ENCODE peak calls at places on chromosomes 13 and 19, in seven cellular contexts. One of them, this sample, is unnamed.

GRCh38 chr19:2494447-2495129 is 18.7 kb downstream of the GADD45B start:
- DNase-seq in HCT116: no peak
- DNase-seq in adrenal gland: peak; percentile 84
- DNase-seq in transverse colon: peak; percentile 82
- DNase-seq in lower leg skin: peak; percentile 54
- DNase-seq in stomach: peak; percentile 80
- DNase-seq in body of pancreas: peak; percentile 80
- DNase-seq in this sample: peak; percentile 82

GRCh38 chr13:31053098-31053497 is 108.6 kb downstream of the HSPH1 start:
- DNase-seq in stomach: no peak
- DNase-seq in lower leg skin: no peak
- DNase-seq in transverse colon: no peak
- DNase-seq in HCT116: no peak
- DNase-seq in body of pancreas: no peak
- DNase-seq in adrenal gland: peak; percentile 90
- DNase-seq in this sample: no peak

GRCh38 chr19:58325623-58326022 is 1.2 kb upstream of the ZSCAN22 start:
- DNase-seq in transverse colon: no peak
- DNase-seq in lower leg skin: no peak
- DNase-seq in adrenal gland: no peak
- DNase-seq in stomach: no peak
- DNase-seq in body of pancreas: no peak
- DNase-seq in HCT116: no peak
- DNase-seq in this sample: no peak

GRCh38 chr19:31338069-31338767 is 11.0 kb downstream of the TSHZ3 start:
- DNase-seq in transverse colon: peak; percentile 47
- DNase-seq in body of pancreas: no peak
- DNase-seq in adrenal gland: peak; percentile 52
- DNase-seq in lower leg skin: no peak
- DNase-seq in stomach: no peak
- DNase-seq in HCT116: no peak
- DNase-seq in this sample: peak; percentile 80

GRCh38 chr19:4606921-4607678 is 32.2 kb upstream of the TNFAIP8L1 start:
- DNase-seq in HCT116: no peak
- DNase-seq in stomach: no peak
- DNase-seq in body of pancreas: peak; percentile 64
- DNase-seq in transverse colon: no peak
- DNase-seq in lower leg skin: no peak
- DNase-seq in adrenal gland: peak; percentile 73
- DNase-seq in this sample: peak; percentile 33

GRCh38 chr19:11349171-11349570 is 2.9 kb downstream of the CCDC159 start:
- DNase-seq in transverse colon: no peak
- DNase-seq in stomach: no peak
- DNase-seq in adrenal gland: no peak
- DNase-seq in HCT116: no peak
- DNase-seq in lower leg skin: no peak
- DNase-seq in body of pancreas: no peak
- DNase-seq in this sample: no peak

GRCh38 chr13:87331178-87331577 is 340.0 kb upstream of the SLITRK5 start:
- DNase-seq in transverse colon: no peak
- DNase-seq in body of pancreas: no peak
- DNase-seq in lower leg skin: peak; percentile 51
- DNase-seq in stomach: no peak
- DNase-seq in adrenal gland: peak; percentile 88
- DNase-seq in HCT116: no peak
- DNase-seq in this sample: no peak

GRCh38 chr19:7394728-7395359 is 46.1 kb downstream of the ARHGEF18 start:
- DNase-seq in lower leg skin: peak; percentile 81
- DNase-seq in body of pancreas: peak; percentile 92
- DNase-seq in adrenal gland: peak; percentile 91
- DNase-seq in HCT116: peak; percentile 69
- DNase-seq in transverse colon: peak; percentile 95
- DNase-seq in stomach: peak; percentile 94
- DNase-seq in this sample: peak; percentile 96

GRCh38 chr19:13212759-13213330 is 62.6 kb downstream of the IER2 start:
- DNase-seq in transverse colon: peak; percentile 80
- DNase-seq in adrenal gland: peak; percentile 61
- DNase-seq in stomach: peak; percentile 75
- DNase-seq in HCT116: peak; percentile 56
- DNase-seq in body of pancreas: peak; percentile 50
- DNase-seq in lower leg skin: peak; percentile 28
- DNase-seq in this sample: peak; percentile 43

GRCh38 chr19:13872339-13872694 is 4.6 kb upstream of the NANOS3 start:
- DNase-seq in transverse colon: no peak
- DNase-seq in adrenal gland: no peak
- DNase-seq in lower leg skin: no peak
- DNase-seq in stomach: no peak
- DNase-seq in body of pancreas: no peak
- DNase-seq in HCT116: no peak
- DNase-seq in this sample: no peak

GRCh38 chr13:70844391-70845108 is 736.3 kb upstream of the KLHL1 start:
- DNase-seq in transverse colon: peak; percentile 62
- DNase-seq in stomach: peak; percentile 48
- DNase-seq in adrenal gland: no peak
- DNase-seq in body of pancreas: no peak
- DNase-seq in HCT116: no peak
- DNase-seq in lower leg skin: no peak
- DNase-seq in this sample: no peak

GRCh38 chr13:70841240-70842061 is 733.2 kb upstream of the KLHL1 start:
- DNase-seq in body of pancreas: no peak
- DNase-seq in HCT116: no peak
- DNase-seq in adrenal gland: no peak
- DNase-seq in lower leg skin: no peak
- DNase-seq in stomach: no peak
- DNase-seq in transverse colon: no peak
- DNase-seq in this sample: no peak

GRCh38 chr13:70842062-70842644 is 733.9 kb upstream of the KLHL1 start:
- DNase-seq in stomach: no peak
- DNase-seq in HCT116: no peak
- DNase-seq in adrenal gland: no peak
- DNase-seq in transverse colon: no peak
- DNase-seq in lower leg skin: no peak
- DNase-seq in body of pancreas: no peak
- DNase-seq in this sample: no peak
- TF ChIP-seq CTCF in stomach: no peak
- TF ChIP-seq CTCF in HCT116: peak; percentile 18
- TF ChIP-seq CTCF in adrenal gland: no peak
- TF ChIP-seq CTCF in transverse colon: no peak
- TF ChIP-seq CTCF in lower leg skin: no peak
- TF ChIP-seq CTCF in body of pancreas: no peak
- TF ChIP-seq CTCF in this sample: no peak

DNA sequence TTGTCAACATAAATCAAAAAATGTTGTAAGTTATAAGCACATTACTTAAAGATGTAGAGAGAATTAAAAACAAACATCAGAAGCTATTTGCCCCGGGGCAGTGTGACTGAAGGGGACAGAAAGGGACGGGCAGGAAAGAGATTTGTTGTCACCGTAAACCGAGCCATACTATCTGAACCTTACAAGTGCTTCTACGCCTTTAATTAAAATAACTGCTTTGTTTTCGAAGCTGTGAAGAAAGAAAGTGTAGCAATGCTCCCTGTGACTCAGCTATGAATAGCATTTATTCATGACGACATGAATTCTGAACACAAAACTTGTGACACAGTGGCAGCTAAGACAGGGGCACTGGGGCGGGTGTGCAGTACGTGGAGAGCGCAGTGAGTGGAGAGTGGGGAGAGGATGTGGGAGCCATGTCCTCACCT is 30.0 kb downstream of the ZNF787 start:
- DNase-seq in lower leg skin: no peak
- DNase-seq in adrenal gland: peak; percentile 45
- DNase-seq in HCT116: no peak
- DNase-seq in body of pancreas: no peak
- DNase-seq in transverse colon: no peak
- DNase-seq in stomach: no peak
- DNase-seq in this sample: no peak
- TF ChIP-seq POLR2A in lower leg skin: no peak
- TF ChIP-seq POLR2A in adrenal gland: no peak
- TF ChIP-seq POLR2A in HCT116: no peak
- TF ChIP-seq POLR2A in body of pancreas: no peak
- TF ChIP-seq POLR2A in transverse colon: no peak
- TF ChIP-seq POLR2A in stomach: no peak
- TF ChIP-seq POLR2A in this sample: no peak

GRCh38 chr13:93502987-93503386 is 276.4 kb downstream of the GPC6 start:
- DNase-seq in stomach: no peak
- DNase-seq in lower leg skin: no peak
- DNase-seq in HCT116: no peak
- DNase-seq in adrenal gland: no peak
- DNase-seq in body of pancreas: no peak
- DNase-seq in transverse colon: no peak
- DNase-seq in this sample: no peak

GRCh38 chr13:93502071-93502470 is 275.5 kb downstream of the GPC6 start:
- DNase-seq in lower leg skin: no peak
- DNase-seq in HCT116: no peak
- DNase-seq in adrenal gland: no peak
- DNase-seq in stomach: no peak
- DNase-seq in transverse colon: no peak
- DNase-seq in body of pancreas: no peak
- DNase-seq in this sample: no peak

GRCh38 chr13:93496985-93497673 is 270.5 kb downstream of the GPC6 start:
- DNase-seq in HCT116: no peak
- DNase-seq in lower leg skin: no peak
- DNase-seq in body of pancreas: no peak
- DNase-seq in transverse colon: no peak
- DNase-seq in stomach: no peak
- DNase-seq in adrenal gland: no peak
- DNase-seq in this sample: no peak
- TF ChIP-seq CTCF in HCT116: no peak
- TF ChIP-seq CTCF in lower leg skin: no peak
- TF ChIP-seq CTCF in body of pancreas: no peak
- TF ChIP-seq CTCF in transverse colon: no peak
- TF ChIP-seq CTCF in stomach: no peak
- TF ChIP-seq CTCF in adrenal gland: no peak
- TF ChIP-seq CTCF in this sample: no peak

DNA sequence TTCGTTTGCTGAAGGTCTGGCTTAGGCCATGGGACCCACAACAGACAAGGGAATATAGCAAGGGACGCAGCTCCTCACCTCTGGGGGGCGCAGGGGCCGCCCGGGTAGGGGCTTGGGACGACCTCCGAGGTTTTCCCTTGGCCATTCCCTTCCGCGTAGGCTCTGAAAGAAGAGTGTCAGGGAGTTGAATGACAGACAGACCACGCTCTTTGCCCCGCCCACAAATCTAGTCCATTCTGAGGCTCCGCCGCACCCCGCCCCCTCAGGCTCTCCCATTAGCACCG is 11.4 kb upstream of the ZNF414 start:
- DNase-seq in HCT116: no peak
- DNase-seq in adrenal gland: no peak
- DNase-seq in transverse colon: no peak
- DNase-seq in stomach: no peak
- DNase-seq in lower leg skin: no peak
- DNase-seq in body of pancreas: no peak
- DNase-seq in this sample: no peak
- TF ChIP-seq POLR2A in HCT116: no peak
- TF ChIP-seq POLR2A in adrenal gland: peak; percentile 49
- TF ChIP-seq POLR2A in transverse colon: peak; percentile 44
- TF ChIP-seq POLR2A in stomach: no peak
- TF ChIP-seq POLR2A in lower leg skin: no peak
- TF ChIP-seq POLR2A in body of pancreas: no peak
- TF ChIP-seq POLR2A in this sample: no peak

DNA sequence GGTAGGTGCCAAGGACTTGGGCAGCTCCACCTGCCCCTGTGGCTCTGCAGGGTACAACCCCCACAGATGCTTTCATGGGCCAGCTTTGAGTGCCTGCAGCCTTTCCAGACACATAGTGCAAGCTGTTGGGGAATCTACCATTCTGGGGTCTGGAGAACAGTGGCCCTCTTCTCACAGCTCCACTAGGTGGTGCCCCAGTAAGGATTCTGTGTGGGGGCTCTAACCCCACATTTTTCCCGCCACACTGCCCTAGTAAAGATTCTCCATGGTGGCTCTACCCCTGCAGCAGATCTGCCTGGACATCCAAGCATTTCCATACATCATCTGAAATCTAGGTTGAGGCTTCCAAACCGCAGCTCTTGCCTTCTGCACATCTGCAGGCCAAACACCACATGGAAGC is 149.7 kb upstream of the FNDC3A start:
- DNase-seq in stomach: no peak
- DNase-seq in transverse colon: no peak
- DNase-seq in body of pancreas: no peak
- DNase-seq in HCT116: no peak
- DNase-seq in lower leg skin: no peak
- DNase-seq in adrenal gland: no peak
- DNase-seq in this sample: no peak
- TF ChIP-seq CTCF in stomach: no peak
- TF ChIP-seq CTCF in transverse colon: no peak
- TF ChIP-seq CTCF in body of pancreas: no peak
- TF ChIP-seq CTCF in HCT116: no peak
- TF ChIP-seq CTCF in lower leg skin: no peak
- TF ChIP-seq CTCF in adrenal gland: no peak
- TF ChIP-seq CTCF in this sample: no peak

This sample was measured in ovary.